ENCODE peak calls at places on chromosomes 2 and 18, in seven cellular contexts. One of them, this sample, is unnamed. For H3K27me3, the result is how much of the 10 kb centered on the place peaks cover.

GRCh38 chr2:134143568-134143967 is 110.3 kb upstream of the MGAT5 start:
- DNase-seq in tibial artery: no peak
- DNase-seq in esophagus muscularis mucosa: no peak
- DNase-seq in upper lobe of right lung: no peak
- DNase-seq in GM23338: no peak
- DNase-seq in psoas muscle: no peak
- DNase-seq in CD8-positive, alpha-beta T cell: no peak
- DNase-seq in this sample: no peak

GRCh38 chr2:173631123-173631450 is 276.4 kb downstream of the CDCA7 start:
- DNase-seq in psoas muscle: no peak
- DNase-seq in CD8-positive, alpha-beta T cell: no peak
- DNase-seq in tibial artery: no peak
- DNase-seq in GM23338: no peak
- DNase-seq in upper lobe of right lung: no peak
- DNase-seq in esophagus muscularis mucosa: peak
- DNase-seq in this sample: no peak

GRCh38 chr18:23982154-23983071 is 32.1 kb upstream of the TTC39C start:
- DNase-seq in upper lobe of right lung: no peak
- DNase-seq in psoas muscle: peak
- DNase-seq in tibial artery: peak
- DNase-seq in CD8-positive, alpha-beta T cell: no peak
- DNase-seq in GM23338: peak
- DNase-seq in esophagus muscularis mucosa: peak
- DNase-seq in this sample: no peak

GRCh38 chr2:65490222-65490621 is 57.8 kb upstream of the SPRED2 start:
- DNase-seq in esophagus muscularis mucosa: no peak
- DNase-seq in GM23338: no peak
- DNase-seq in tibial artery: no peak
- DNase-seq in psoas muscle: no peak
- DNase-seq in CD8-positive, alpha-beta T cell: no peak
- DNase-seq in upper lobe of right lung: no peak
- DNase-seq in this sample: no peak

GRCh38 chr2:222025891-222026271 is 272.9 kb downstream of the PAX3 start:
- DNase-seq in tibial artery: no peak
- DNase-seq in esophagus muscularis mucosa: no peak
- DNase-seq in CD8-positive, alpha-beta T cell: no peak
- DNase-seq in GM23338: peak
- DNase-seq in upper lobe of right lung: no peak
- DNase-seq in psoas muscle: no peak
- DNase-seq in this sample: no peak

GRCh38 chr18:27604583-27604982 is 419.5 kb upstream of the CHST9 start:
- DNase-seq in CD8-positive, alpha-beta T cell: no peak
- DNase-seq in tibial artery: no peak
- DNase-seq in esophagus muscularis mucosa: no peak
- DNase-seq in upper lobe of right lung: no peak
- DNase-seq in GM23338: peak
- DNase-seq in psoas muscle: no peak
- DNase-seq in this sample: no peak

GRCh38 chr2:64439194-64439593 is 14.8 kb upstream of the LGALSL start:
- DNase-seq in tibial artery: no peak
- DNase-seq in GM23338: no peak
- DNase-seq in esophagus muscularis mucosa: peak
- DNase-seq in CD8-positive, alpha-beta T cell: no peak
- DNase-seq in upper lobe of right lung: no peak
- DNase-seq in psoas muscle: no peak
- DNase-seq in this sample: no peak

GRCh38 chr2:96089356-96090180 is 26.8 kb downstream of the ADRA2B start:
- DNase-seq in CD8-positive, alpha-beta T cell: no peak
- DNase-seq in psoas muscle: no peak
- DNase-seq in upper lobe of right lung: peak
- DNase-seq in tibial artery: no peak
- DNase-seq in esophagus muscularis mucosa: peak
- DNase-seq in GM23338: no peak
- DNase-seq in this sample: no peak

GRCh38 chr18:48949051-48949605 is 1.6 kb downstream of the SMAD7 start:
- DNase-seq in psoas muscle: no peak
- DNase-seq in CD8-positive, alpha-beta T cell: peak
- DNase-seq in tibial artery: peak
- DNase-seq in GM23338: no peak
- DNase-seq in esophagus muscularis mucosa: no peak
- DNase-seq in upper lobe of right lung: peak
- DNase-seq in this sample: no peak

DNA sequence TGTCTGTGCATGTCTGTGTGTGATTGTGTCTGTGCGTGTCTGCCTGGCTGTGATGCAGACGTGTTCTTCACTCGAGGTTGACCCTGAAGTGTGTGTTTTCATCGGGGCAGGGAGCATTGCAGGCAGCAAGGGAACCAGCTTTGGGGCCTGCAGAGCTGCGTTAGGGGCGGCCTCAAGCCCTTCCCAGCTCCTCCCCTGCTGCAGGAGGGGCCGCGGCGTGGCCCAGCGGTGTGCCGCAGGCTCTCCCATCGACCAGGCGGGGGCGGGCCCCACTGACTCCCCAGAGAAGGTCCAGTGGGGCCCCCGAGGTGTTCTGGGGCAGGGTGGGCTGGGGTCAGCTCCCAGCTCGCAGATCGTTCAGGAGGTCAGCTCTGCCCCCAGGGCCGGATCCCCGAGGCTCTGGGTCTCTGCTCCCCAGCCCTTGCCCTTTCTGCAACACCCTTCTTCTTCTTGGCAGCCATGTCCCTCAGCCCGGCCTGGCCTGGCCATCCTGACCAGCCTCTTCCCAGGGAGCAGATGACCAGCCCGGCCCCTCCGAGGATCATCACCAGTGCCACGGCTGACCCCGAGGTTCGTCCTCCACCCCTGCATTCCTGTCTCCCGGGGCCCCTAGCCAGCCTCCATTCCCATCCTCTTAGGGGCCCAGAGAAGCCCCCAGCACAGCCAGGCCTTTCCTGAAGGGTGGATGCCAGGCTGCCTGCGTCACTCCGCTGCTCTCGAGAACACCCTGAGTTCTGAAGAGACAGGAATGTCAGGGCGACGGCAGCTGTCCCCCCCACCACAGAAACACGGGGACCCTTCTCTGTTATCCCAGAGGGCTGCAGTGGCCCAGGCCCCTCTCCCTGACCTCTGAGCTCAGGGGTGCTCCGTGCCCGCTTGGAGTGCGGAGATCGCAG is 11.1 kb upstream of the KLHL30 start:
- DNase-seq in esophagus muscularis mucosa: no peak
- DNase-seq in tibial artery: no peak
- DNase-seq in psoas muscle: peak
- DNase-seq in CD8-positive, alpha-beta T cell: no peak
- DNase-seq in GM23338: no peak
- DNase-seq in upper lobe of right lung: no peak
- DNase-seq in this sample: no peak
- TF ChIP-seq CTCF in esophagus muscularis mucosa: no peak
- TF ChIP-seq CTCF in tibial artery: no peak
- TF ChIP-seq CTCF in psoas muscle: no peak
- TF ChIP-seq CTCF in CD8-positive, alpha-beta T cell: no peak
- TF ChIP-seq CTCF in GM23338: no peak
- TF ChIP-seq CTCF in upper lobe of right lung: no peak
- TF ChIP-seq CTCF in this sample: no peak

DNA sequence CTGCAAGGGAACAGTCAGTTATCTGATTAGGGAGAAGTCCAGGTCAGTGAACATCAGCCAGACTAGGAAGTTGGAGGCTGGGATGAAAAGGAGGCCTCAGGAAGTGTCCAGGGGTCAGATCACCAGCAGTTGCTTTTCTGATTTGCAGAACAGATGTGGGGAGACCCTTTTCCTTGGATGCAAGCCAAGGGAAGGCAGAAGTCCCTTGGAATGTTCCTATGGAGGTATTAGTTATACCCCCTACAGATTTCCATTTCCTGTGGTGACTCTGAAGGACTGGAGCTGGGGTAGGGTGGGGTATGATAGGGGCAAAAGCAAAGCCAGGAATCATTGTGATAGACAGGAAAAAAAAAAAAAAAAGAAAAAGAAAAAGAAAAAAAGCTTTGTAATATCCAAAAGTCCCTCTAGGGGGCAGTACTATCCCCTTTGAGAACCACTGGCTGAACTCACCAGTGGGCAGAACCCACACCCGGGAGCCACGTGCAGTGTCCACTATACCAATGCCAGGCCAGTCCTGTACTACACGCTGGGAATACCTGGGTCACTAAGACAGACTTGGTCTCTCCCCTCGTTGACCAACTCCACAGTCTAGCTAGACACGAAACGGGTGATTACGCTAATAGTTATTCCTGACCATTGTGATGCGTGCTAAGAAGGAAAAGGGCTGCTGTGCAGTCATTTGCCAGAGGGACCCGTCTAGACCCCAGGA is 7.4 kb downstream of the DYSF start:
- DNase-seq in esophagus muscularis mucosa: peak
- DNase-seq in GM23338: peak
- DNase-seq in CD8-positive, alpha-beta T cell: no peak
- DNase-seq in psoas muscle: peak
- DNase-seq in upper lobe of right lung: no peak
- DNase-seq in tibial artery: no peak
- DNase-seq in this sample: peak
- H3K27me3 ChIP-seq in esophagus muscularis mucosa: under half
- H3K27me3 ChIP-seq in GM23338: under half
- H3K27me3 ChIP-seq in CD8-positive, alpha-beta T cell: under half
- H3K27me3 ChIP-seq in psoas muscle: under half
- H3K27me3 ChIP-seq in upper lobe of right lung: under half
- H3K27me3 ChIP-seq in tibial artery: under half
- H3K27me3 ChIP-seq in this sample: under half

GRCh38 chr18:46261799-46262198 is 157.6 kb downstream of the HAUS1 start:
- DNase-seq in upper lobe of right lung: no peak
- DNase-seq in psoas muscle: no peak
- DNase-seq in esophagus muscularis mucosa: no peak
- DNase-seq in GM23338: peak
- DNase-seq in tibial artery: no peak
- DNase-seq in CD8-positive, alpha-beta T cell: no peak
- DNase-seq in this sample: no peak

GRCh38 chr18:46260879-46261143 is 156.6 kb downstream of the HAUS1 start:
- DNase-seq in tibial artery: no peak
- DNase-seq in psoas muscle: no peak
- DNase-seq in upper lobe of right lung: no peak
- DNase-seq in esophagus muscularis mucosa: no peak
- DNase-seq in GM23338: no peak
- DNase-seq in CD8-positive, alpha-beta T cell: no peak
- DNase-seq in this sample: no peak

GRCh38 chr18:46265190-46266156 is 161.3 kb downstream of the HAUS1 start:
- DNase-seq in GM23338: peak
- DNase-seq in upper lobe of right lung: no peak
- DNase-seq in tibial artery: no peak
- DNase-seq in CD8-positive, alpha-beta T cell: no peak
- DNase-seq in psoas muscle: no peak
- DNase-seq in esophagus muscularis mucosa: no peak
- DNase-seq in this sample: no peak

GRCh38 chr18:46262856-46263255 is 158.7 kb downstream of the HAUS1 start:
- DNase-seq in psoas muscle: no peak
- DNase-seq in CD8-positive, alpha-beta T cell: no peak
- DNase-seq in tibial artery: no peak
- DNase-seq in esophagus muscularis mucosa: no peak
- DNase-seq in GM23338: no peak
- DNase-seq in upper lobe of right lung: no peak
- DNase-seq in this sample: no peak

DNA sequence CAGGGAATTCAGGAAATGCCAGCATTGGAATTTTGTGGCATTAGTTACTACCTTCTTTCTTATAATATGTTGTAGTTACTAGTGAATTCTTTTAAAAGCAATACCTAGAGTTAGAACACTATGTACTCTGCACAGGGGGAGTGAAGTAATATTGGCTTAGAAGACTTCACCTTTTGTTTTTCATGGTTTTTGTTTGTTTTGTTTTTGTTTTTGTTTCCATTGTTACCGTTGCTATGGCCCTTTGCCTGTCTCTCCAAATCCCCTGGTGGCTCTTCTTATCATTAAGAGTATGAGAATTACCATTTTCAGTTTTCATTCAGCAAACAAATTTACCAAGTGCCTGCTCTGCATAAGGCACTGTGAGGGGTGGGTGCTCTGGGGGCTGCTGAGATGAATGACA is 160.1 kb downstream of the HAUS1 start:
- DNase-seq in esophagus muscularis mucosa: no peak
- DNase-seq in GM23338: peak
- DNase-seq in CD8-positive, alpha-beta T cell: no peak
- DNase-seq in tibial artery: no peak
- DNase-seq in upper lobe of right lung: no peak
- DNase-seq in psoas muscle: no peak
- DNase-seq in this sample: no peak
- TF ChIP-seq CTCF in esophagus muscularis mucosa: no peak
- TF ChIP-seq CTCF in GM23338: no peak
- TF ChIP-seq CTCF in CD8-positive, alpha-beta T cell: no peak
- TF ChIP-seq CTCF in tibial artery: no peak
- TF ChIP-seq CTCF in upper lobe of right lung: no peak
- TF ChIP-seq CTCF in psoas muscle: no peak
- TF ChIP-seq CTCF in this sample: no peak

GRCh38 chr2:219054956-219055903 is 5.5 kb downstream of the IHH start:
- DNase-seq in esophagus muscularis mucosa: no peak
- DNase-seq in CD8-positive, alpha-beta T cell: no peak
- DNase-seq in tibial artery: no peak
- DNase-seq in upper lobe of right lung: no peak
- DNase-seq in psoas muscle: no peak
- DNase-seq in GM23338: no peak
- DNase-seq in this sample: no peak

GRCh38 chr2:219057709-219058540 is 2.8 kb downstream of the IHH start:
- DNase-seq in GM23338: peak
- DNase-seq in psoas muscle: peak
- DNase-seq in tibial artery: peak
- DNase-seq in CD8-positive, alpha-beta T cell: peak
- DNase-seq in upper lobe of right lung: peak
- DNase-seq in esophagus muscularis mucosa: no peak
- DNase-seq in this sample: peak

GRCh38 chr2:219058541-219059374 is 2.0 kb downstream of the IHH start:
- DNase-seq in CD8-positive, alpha-beta T cell: no peak
- DNase-seq in upper lobe of right lung: peak
- DNase-seq in GM23338: peak
- DNase-seq in esophagus muscularis mucosa: no peak
- DNase-seq in psoas muscle: peak
- DNase-seq in tibial artery: no peak
- DNase-seq in this sample: no peak

GRCh38 chr2:219056176-219056895 is 4.4 kb downstream of the IHH start:
- DNase-seq in esophagus muscularis mucosa: no peak
- DNase-seq in upper lobe of right lung: no peak
- DNase-seq in tibial artery: no peak
- DNase-seq in GM23338: no peak
- DNase-seq in CD8-positive, alpha-beta T cell: no peak
- DNase-seq in psoas muscle: no peak
- DNase-seq in this sample: no peak

GRCh38 chr2:219056896-219057708 is 3.6 kb downstream of the IHH start:
- DNase-seq in esophagus muscularis mucosa: no peak
- DNase-seq in tibial artery: no peak
- DNase-seq in GM23338: peak
- DNase-seq in psoas muscle: no peak
- DNase-seq in CD8-positive, alpha-beta T cell: no peak
- DNase-seq in upper lobe of right lung: no peak
- DNase-seq in this sample: no peak
- H3K27me3 ChIP-seq in esophagus muscularis mucosa: half or more
- H3K27me3 ChIP-seq in tibial artery: half or more
- H3K27me3 ChIP-seq in GM23338: half or more
- H3K27me3 ChIP-seq in psoas muscle: under half
- H3K27me3 ChIP-seq in CD8-positive, alpha-beta T cell: under half
- H3K27me3 ChIP-seq in upper lobe of right lung: half or more
- H3K27me3 ChIP-seq in this sample: half or more

This sample was measured in gastrocnemius medialis.